ENCODE peak calls at places on chromosomes 6 and 20, in four cellular contexts. X is neuronal stem cell, W is AG10803, Y is endothelial cell. L is an unnamed sample.

GRCh38 chr20:34574861-34575260 is 16.3 kb downstream of the MAP1LC3A start:
- DNase-seq in X (no peak), Y (no peak), W (no peak), L (no peak)

GRCh38 chr6:100948381-100949133 is 67.4 kb upstream of the ASCC3 start:
- DNase-seq in Y (no peak), W (peak), X (no peak), L (no peak)

GRCh38 chr6:33772114-33772830 is 16.7 kb downstream of the LEMD2 start:
- DNase-seq in X (no peak), Y (no peak), W (no peak), L (no peak)

GRCh38 chr20:14924433-14924832 is 587.0 kb upstream of the FLRT3 start:
- DNase-seq in Y (no peak), X (no peak), W (no peak), L (no peak)

GRCh38 chr6:22087960-22088716 is 208.7 kb downstream of the PRL start:
- DNase-seq in W (no peak), Y (no peak), X (no peak), L (no peak)

GRCh38 chr20:63639093-63639860 is 12.4 kb upstream of the GMEB2 start:
- DNase-seq in X (no peak), W (no peak), Y (no peak), L (no peak)

GRCh38 chr6:89281779-89282246 is 33.3 kb downstream of the GABRR2 start:
- DNase-seq in Y (peak), W (peak), X (peak), L (peak)

GRCh38 chr6:12569646-12570045 is 146.9 kb upstream of the PHACTR1 start:
- DNase-seq in W (no peak), X (no peak), Y (no peak), L (no peak)